ENCODE peak calls at places on chromosomes 4 and X, in eight cellular contexts. T, D, O, U, Z, X, A and Y are unnamed samples.

GRCh38 chr4:56637154-56637553 is 43.9 kb downstream of the HOPX start:
- DNase-seq in O (no peak), X (no peak), Z (no peak), A (no peak), T (no peak), D (no peak), U (no peak), Y (no peak)

GRCh38 chr4:9812530-9813340 is 31.3 kb downstream of the DRD5 start:
- DNase-seq in O (no peak), Z (no peak), D (no peak), U (peak), X (peak), T (peak), A (no peak), Y (no peak)

GRCh38 chr4:127788517-127788916 is 6.4 kb downstream of the HSPA4L start:
- DNase-seq in X (peak), U (no peak), O (no peak), T (no peak), D (peak), A (no peak), Z (no peak), Y (no peak)

GRCh38 chrX:49058794-49059193 is at the start of gene CCDC120:
- DNase-seq in U (no peak), Z (peak), A (no peak), D (no peak), O (no peak), X (no peak), T (no peak), Y (no peak)

GRCh38 chr4:627751-628150 is 2.4 kb downstream of the PDE6B start:
- DNase-seq in X (no peak), O (no peak), D (no peak), T (no peak), A (no peak), Z (no peak), U (no peak), Y (no peak)

GRCh38 chrX:103362504-103362903 is 6.2 kb downstream of the TCEAL9 start:
- DNase-seq in A (no peak), T (peak), U (peak), X (peak), O (no peak), Z (no peak), D (peak), Y (no peak)

GRCh38 chr4:167774646-167775045 is 317.7 kb upstream of the ANXA10 start:
- DNase-seq in X (peak), T (no peak), A (no peak), O (no peak), Z (no peak), D (no peak), U (no peak), Y (no peak)

GRCh38 chr4:77152421-77152820 is 4.6 kb upstream of the CCNG2 start:
- DNase-seq in A (peak), U (no peak), O (no peak), T (no peak), D (no peak), X (peak), Z (no peak), Y (no peak)

GRCh38 chr4:73589261-73589847 is 30.9 kb downstream of the RASSF6 start:
- DNase-seq in T (peak), D (no peak), O (no peak), U (peak), Z (no peak), X (peak), A (no peak), Y (no peak)

GRCh38 chr4:74114234-74114633 is 15.2 kb upstream of the CXCL2 start:
- DNase-seq in A (no peak), O (no peak), D (no peak), T (peak), U (peak), Z (no peak), X (peak), Y (peak)

GRCh38 chr4:150950657-150951056 is 64.4 kb downstream of the LRBA start:
- DNase-seq in A (no peak), D (peak), Z (no peak), U (no peak), T (peak), O (no peak), X (peak), Y (no peak)

GRCh38 chr4:92050875-92051274 is 252.9 kb upstream of the GRID2 start:
- DNase-seq in T (no peak), U (no peak), O (no peak), X (no peak), A (no peak), D (no peak), Z (peak), Y (no peak)

GRCh38 chr4:67674098-67674497 is 26.9 kb downstream of the UBA6 start:
- DNase-seq in T (no peak), U (no peak), Z (no peak), D (peak), O (no peak), A (no peak), X (no peak), Y (no peak)

GRCh38 chr4:17260395-17260907 is 251.4 kb downstream of the QDPR start:
- DNase-seq in T (no peak), O (no peak), Z (no peak), X (no peak), U (no peak), A (no peak), D (no peak), Y (no peak)

GRCh38 chr4:8846864-8847263 is 24.8 kb downstream of the HMX1 start:
- DNase-seq in O (no peak), T (no peak), Z (peak), A (no peak), X (no peak), U (no peak), D (no peak), Y (no peak)

GRCh38 chr4:55554453-55555030 is 7.8 kb upstream of the CLOCK start:
- DNase-seq in A (peak), O (no peak), Z (no peak), X (peak), T (peak), U (peak), D (peak), Y (no peak)

GRCh38 chrX:67693928-67694327 is 150.1 kb downstream of the AR start:
- DNase-seq in X (peak), T (peak), U (peak), Z (no peak), O (no peak), A (no peak), D (no peak), Y (peak)

GRCh38 chrX:101051549-101052302 is at the start of gene TRMT2B:
- DNase-seq in Z (peak), D (peak), T (peak), O (peak), X (peak), A (peak), U (peak), Y (no peak)

GRCh38 chrX:132470179-132470578 is 18.7 kb downstream of the MBNL3 start:
- DNase-seq in U (no peak), O (no peak), T (no peak), Z (no peak), D (no peak), A (no peak), X (no peak), Y (no peak)

DNA sequence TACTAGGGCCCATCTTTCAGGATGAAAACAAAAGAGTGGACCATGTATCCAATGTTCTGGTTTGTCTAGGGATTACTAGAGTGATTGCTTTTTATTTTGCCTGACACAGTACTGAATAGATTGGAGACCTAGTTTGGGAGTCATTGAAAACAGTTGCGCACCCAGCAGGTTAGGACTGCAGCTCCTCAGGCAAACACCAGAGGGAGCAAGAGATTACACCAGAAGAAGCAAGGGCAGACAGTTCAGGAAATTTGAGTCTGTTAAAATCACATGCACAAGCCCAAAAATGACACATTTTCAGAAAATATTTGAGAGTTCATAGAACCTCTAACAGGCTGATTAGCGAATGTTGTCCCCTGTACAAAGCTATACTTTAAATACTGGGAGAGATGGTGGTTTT is 55.6 kb downstream of the CYLC1 start:
- DNase-seq in O (no peak), U (no peak), A (peak), T (peak), X (peak), Z (no peak), D (no peak), Y (no peak)
- TF ChIP-seq CTCF in O (peak), U (peak), A (peak), T (peak), X (peak), Z (no peak), D (peak), Y (peak)

GRCh38 chr4:39522068-39522467 is 5.2 kb downstream of the UGDH start:
- DNase-seq in Z (no peak), A (no peak), T (no peak), D (no peak), U (no peak), X (no peak), O (no peak), Y (no peak)

GRCh38 chr4:39516407-39516966 is 10.8 kb downstream of the UGDH start:
- DNase-seq in A (no peak), D (no peak), Z (no peak), T (no peak), X (no peak), U (no peak), O (no peak), Y (no peak)

GRCh38 chr4:39518484-39518883 is 8.8 kb downstream of the UGDH start:
- DNase-seq in T (no peak), X (no peak), D (no peak), O (no peak), Z (no peak), U (no peak), A (no peak), Y (no peak)

GRCh38 chr4:39524420-39524957 is 2.8 kb downstream of the UGDH start:
- DNase-seq in T (no peak), A (no peak), O (no peak), X (no peak), U (no peak), Z (no peak), D (no peak), Y (no peak)

DNA sequence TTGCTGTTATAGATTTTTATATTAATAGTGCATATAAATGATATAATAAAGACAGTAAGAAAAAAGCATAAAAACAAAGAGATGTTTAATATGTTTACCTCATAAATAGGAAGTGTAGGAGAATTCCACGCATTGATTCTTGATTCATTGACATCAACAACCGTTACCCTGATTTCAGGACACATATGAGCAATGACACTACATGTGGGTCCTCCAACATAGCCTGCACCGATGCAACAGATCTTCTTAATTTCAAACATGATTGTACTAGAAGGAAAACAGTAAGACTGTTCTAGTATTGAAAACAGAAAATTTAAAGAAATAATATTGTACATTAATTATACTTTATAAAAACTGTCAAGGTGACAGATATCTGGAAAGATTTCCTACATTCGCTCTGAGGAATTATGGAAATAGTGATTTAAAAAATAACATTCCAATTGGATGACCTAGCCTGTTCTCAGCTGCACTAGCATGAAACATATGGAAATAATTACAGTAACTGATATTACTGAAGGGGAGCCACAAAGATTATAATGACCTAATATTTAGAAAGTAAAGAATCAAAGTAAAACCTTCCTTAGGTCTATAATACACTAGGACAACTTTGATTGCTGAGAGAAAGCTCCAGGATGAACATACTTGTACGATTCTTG is 5.9 kb downstream of the UGDH start:
- DNase-seq in O (no peak), A (no peak), T (peak), U (peak), D (no peak), X (peak), Z (no peak), Y (no peak)
- H3K4me3 ChIP-seq in O (no peak), A (no peak), T (no peak), U (no peak), D (peak), X (peak), Z (no peak), Y (peak)

GRCh38 chrX:10602646-10603045 is 17.7 kb downstream of the MID1 start:
- DNase-seq in X (no peak), A (no peak), T (no peak), Z (no peak), O (no peak), D (no peak), U (no peak), Y (no peak)

GRCh38 chrX:10603612-10604011 is 16.8 kb downstream of the MID1 start:
- DNase-seq in Z (no peak), A (no peak), U (no peak), X (no peak), T (no peak), D (no peak), O (no peak), Y (no peak)

GRCh38 chrX:10598540-10598939 is 21.8 kb downstream of the MID1 start:
- DNase-seq in T (no peak), D (no peak), U (peak), A (no peak), Z (no peak), O (no peak), X (no peak), Y (no peak)

GRCh38 chrX:10600479-10600878 is 19.9 kb downstream of the MID1 start:
- DNase-seq in U (no peak), O (no peak), T (no peak), X (no peak), D (no peak), A (no peak), Z (no peak), Y (no peak)

GRCh38 chrX:10597871-10598270 is 22.5 kb downstream of the MID1 start:
- DNase-seq in T (peak), Z (no peak), U (no peak), O (no peak), D (peak), X (peak), A (peak), Y (no peak)
- TF ChIP-seq CTCF in T (peak), Z (peak), U (peak), O (peak), D (peak), X (peak), A (peak), Y (peak)

GRCh38 chrX:107742754-107743191 is 32.8 kb downstream of the TSC22D3 start:
- DNase-seq in Z (no peak), O (no peak), T (no peak), U (no peak), D (no peak), X (no peak), A (no peak), Y (no peak)
- H3K4me3 ChIP-seq in Z (peak), O (peak), T (no peak), U (peak), D (no peak), X (peak), A (no peak), Y (no peak)

GRCh38 chrX:318739-319578 is at the start of gene GTPBP6:
- DNase-seq in A (peak), U (peak), T (peak), X (peak), O (peak), D (peak), Z (peak), Y (peak)
- TF ChIP-seq CTCF in A (no peak), U (peak), T (peak), X (no peak), O (peak), D (peak), Z (peak), Y (peak)

DNA sequence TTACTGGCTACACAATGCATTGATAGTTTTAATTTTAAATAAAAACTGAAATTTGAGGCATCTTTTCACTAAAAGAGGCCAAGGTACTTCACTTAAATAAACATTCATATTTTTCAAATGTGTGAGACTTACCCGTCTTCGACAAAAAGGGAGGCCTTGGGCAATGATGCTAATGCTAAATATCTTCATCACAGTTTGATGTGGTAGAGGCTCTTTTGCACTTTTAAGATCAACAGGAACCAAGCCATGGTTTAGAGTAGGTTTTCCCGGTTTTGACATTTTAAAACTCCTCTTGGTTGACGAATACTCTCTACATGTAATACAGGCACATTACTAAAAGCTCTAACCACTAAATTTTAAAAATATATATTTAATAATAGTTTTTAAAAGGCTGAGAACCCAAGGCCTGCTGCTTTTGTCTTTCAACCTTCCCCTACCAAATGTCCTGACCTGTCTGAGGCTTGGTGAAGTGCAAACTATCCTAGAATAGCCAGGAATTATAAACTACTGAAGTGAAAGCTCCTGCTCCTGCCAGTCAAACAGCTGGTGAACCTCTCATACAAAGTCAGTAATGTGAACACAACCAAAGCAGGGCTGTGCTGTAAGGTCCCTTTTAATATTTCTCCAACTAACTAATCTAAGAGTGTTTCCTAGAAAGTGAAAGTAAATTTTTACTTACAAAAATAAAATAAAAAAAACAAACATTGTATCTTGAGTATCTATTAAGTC is 153.7 kb downstream of the FBXW7 start:
- DNase-seq in T (no peak), Z (no peak), A (no peak), U (peak), D (no peak), O (no peak), X (peak), Y (no peak)
- H3K4me3 ChIP-seq in T (peak), Z (peak), A (no peak), U (peak), D (no peak), O (peak), X (peak), Y (no peak)

GRCh38 chrX:41258281-41258680 is 75.7 kb upstream of the DDX3X start:
- DNase-seq in U (no peak), D (no peak), A (no peak), O (no peak), T (no peak), X (no peak), Z (no peak), Y (no peak)
- TF ChIP-seq CTCF in U (no peak), D (no peak), A (no peak), O (no peak), T (no peak), X (no peak), Z (no peak), Y (no peak)

DNA sequence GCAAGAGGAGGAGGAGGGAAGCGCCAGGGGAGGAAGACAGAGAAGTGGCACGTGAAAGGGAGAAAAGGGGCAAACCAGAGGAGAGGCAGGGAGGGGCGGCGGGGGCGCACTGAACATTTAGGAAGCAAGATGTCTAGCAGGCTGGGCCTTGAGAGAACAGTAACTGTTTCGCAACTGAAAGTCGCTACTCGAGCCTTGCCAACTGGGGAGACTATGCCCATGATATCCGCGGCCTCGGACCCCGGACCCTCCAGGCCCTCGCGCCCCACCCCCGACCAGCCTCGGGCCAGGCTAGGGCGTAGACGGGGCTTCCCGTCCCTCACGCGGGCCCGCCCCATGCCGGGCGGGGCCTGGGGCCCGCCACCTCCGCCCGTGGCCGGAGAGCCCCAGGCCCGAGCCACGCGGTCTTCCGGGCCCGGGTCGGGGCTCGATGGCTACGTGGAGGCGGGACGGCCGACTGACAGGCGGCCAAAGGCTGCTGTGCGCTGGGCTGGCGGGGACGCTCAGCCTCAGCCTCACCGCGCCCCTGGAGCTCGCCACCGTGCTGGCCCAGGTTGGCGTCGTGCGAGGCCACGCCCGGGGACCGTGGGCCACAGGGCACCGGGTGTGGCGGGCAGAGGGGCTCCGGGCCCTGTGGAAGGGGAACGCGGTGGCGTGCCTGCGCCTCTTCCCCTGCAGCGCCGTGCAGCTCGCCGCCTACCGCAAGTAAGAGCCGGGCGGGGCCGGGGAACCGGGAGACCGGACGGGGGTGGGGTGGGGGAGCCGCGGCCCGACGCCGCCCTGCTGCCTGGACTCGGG is at the start of gene SLC25A43:
- DNase-seq in T (peak), D (no peak), A (peak), Z (peak), O (no peak), X (peak), U (peak), Y (no peak)
- H3K4me3 ChIP-seq in T (peak), D (peak), A (peak), Z (peak), O (peak), X (peak), U (peak), Y (peak)